ENCODE peak calls at places on chromosome 22, in six cellular contexts. D is body of pancreas, W is cardiac muscle cell, T is brain microvascular endothelial cell, B is tibial artery, V is psoas muscle. P is an unnamed sample.

GRCh38 chr22:30541979-30542810 is 4.3 kb downstream of the SEC14L6 start:
- DNase-seq in D (peak; percentile 49), W (peak; percentile 25), T (no peak), B (no peak), V (no peak), P (no peak)

GRCh38 chr22:31569126-31569525 is 72.8 kb downstream of the SFI1 start:
- DNase-seq in D (no peak), W (no peak), T (no peak), B (no peak), V (no peak), P (no peak)

GRCh38 chr22:17888855-17889254 is 114.6 kb upstream of the BID start:
- DNase-seq in D (no peak), W (peak; percentile 50), T (peak; percentile 16), B (no peak), V (no peak), P (no peak)

GRCh38 chr22:50518628-50519027 is 6.8 kb downstream of the SCO2 start:
- DNase-seq in D (no peak), W (no peak), T (no peak), B (no peak), V (no peak), P (no peak)

GRCh38 chr22:40265783-40266182 is 80.5 kb upstream of the ADSL start:
- DNase-seq in D (no peak), W (no peak), T (peak; percentile 6), B (no peak), V (no peak), P (no peak)

GRCh38 chr22:31451709-31452571 is 37.7 kb downstream of the EIF4ENIF1 start:
- DNase-seq in D (no peak), W (peak; percentile 69), T (peak; percentile 62), B (no peak), V (no peak), P (peak; percentile 31)

GRCh38 chr22:31082606-31083376 is 1.7 kb downstream of the SMTN start:
- DNase-seq in D (peak; percentile 75), W (peak; percentile 81), T (peak; percentile 70), B (peak; percentile 92), V (peak; percentile 67), P (no peak)

GRCh38 chr22:29346659-29347058 is 31.2 kb upstream of the RASL10A start:
- DNase-seq in D (no peak), W (no peak), T (no peak), B (no peak), V (no peak), P (no peak)

GRCh38 chr22:38267086-38267485 is 5.7 kb downstream of the TMEM184B start:
- DNase-seq in D (no peak), W (peak; percentile 71), T (no peak), B (no peak), V (no peak), P (no peak)

GRCh38 chr22:39518996-39519680 is 1.2 kb upstream of the ATF4 start:
- DNase-seq in D (no peak), W (peak; percentile 42), T (peak; percentile 52), B (no peak), V (no peak), P (no peak)

GRCh38 chr22:43168416-43169309 is 17.3 kb downstream of the TSPO start:
- DNase-seq in D (no peak), W (peak; percentile 80), T (peak; percentile 55), B (no peak), V (no peak), P (peak; percentile 29)
- TF ChIP-seq CTCF in D (no peak), W (no peak), T (no peak), B (no peak), V (no peak), P (no peak)

GRCh38 chr22:37229805-37230672 is 14.0 kb downstream of the RAC2 start:
- DNase-seq in D (peak; percentile 31), W (peak; percentile 38), T (peak; percentile 43), B (peak; percentile 67), V (no peak), P (peak; percentile 28)

GRCh38 chr22:37226087-37226486 is 13.8 kb upstream of the SSTR3 start:
- DNase-seq in D (no peak), W (no peak), T (no peak), B (no peak), V (no peak), P (no peak)

GRCh38 chr22:37226514-37226913 is 14.2 kb upstream of the SSTR3 start:
- DNase-seq in D (no peak), W (no peak), T (no peak), B (no peak), V (no peak), P (no peak)

GRCh38 chr22:37229012-37229804 is 14.9 kb downstream of the RAC2 start:
- DNase-seq in D (no peak), W (peak; percentile 92), T (peak; percentile 54), B (peak; percentile 54), V (no peak), P (peak; percentile 30)

DNA sequence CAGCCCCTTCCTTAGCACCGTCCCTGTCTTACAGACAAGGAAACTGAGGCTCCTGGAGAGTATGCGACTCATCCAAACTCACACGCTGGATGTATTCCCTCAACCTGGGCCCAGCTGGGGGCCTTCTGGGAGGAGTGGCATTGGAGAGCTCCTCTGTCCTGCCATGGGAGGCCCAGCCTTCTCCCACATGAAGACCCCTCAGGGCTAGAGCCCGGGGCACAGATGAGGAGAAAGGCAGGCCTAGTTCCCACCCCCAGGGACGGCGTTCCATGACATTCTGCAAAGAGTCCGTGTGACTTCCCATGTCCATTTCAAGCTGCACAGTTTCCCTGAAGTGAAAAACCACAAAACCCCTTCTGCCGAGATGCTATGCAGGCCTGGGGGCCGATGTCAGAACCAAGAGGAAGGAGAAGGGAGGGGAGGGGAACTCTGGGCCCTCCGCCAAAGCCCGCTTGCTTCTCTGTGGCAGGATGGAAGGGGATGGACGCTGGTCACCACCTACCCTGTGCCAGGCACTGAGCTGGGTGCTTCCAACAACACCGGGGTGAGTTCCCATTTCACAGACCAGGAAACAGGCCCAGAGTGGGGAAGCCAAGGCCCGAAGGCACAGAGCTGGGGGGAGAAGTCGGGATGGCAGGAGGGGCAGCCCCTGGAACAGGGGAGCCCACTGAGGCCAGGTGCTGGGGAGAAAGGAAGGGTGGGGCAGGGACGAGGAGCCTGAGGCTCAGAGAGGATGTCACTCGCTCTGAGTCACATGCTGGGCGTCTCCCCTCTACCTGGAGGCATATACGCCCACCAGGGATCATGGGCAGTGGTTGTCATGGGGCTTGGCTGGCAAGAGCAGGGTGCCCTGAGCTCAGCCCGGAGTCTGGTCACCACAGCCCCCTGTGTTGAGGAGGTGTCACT is 15.7 kb downstream of the RAC2 start:
- DNase-seq in D (peak; percentile 22), W (peak; percentile 83), T (no peak), B (no peak), V (no peak), P (no peak)
- H3K36me3 ChIP-seq in D (no peaks in the 10 kb centered on the region), W (no peaks in the 10 kb centered on the region), T (peaks cover 24% of the 10 kb centered on the region), B (no peaks in the 10 kb centered on the region), V (no peaks in the 10 kb centered on the region), P (no peaks in the 10 kb centered on the region)

GRCh38 chr22:37161442-37161841 is 11.7 kb upstream of the IL2RB start:
- DNase-seq in D (no peak), W (no peak), T (no peak), B (no peak), V (no peak), P (no peak)
- TF ChIP-seq CTCF in D (no peak), W (no peak), T (no peak), B (no peak), V (no peak), P (no peak)

GRCh38 chr22:24566899-24567511 is 11.2 kb downstream of the SNRPD3 start:
- DNase-seq in D (no peak), W (peak; percentile 18), T (no peak), B (no peak), V (no peak), P (no peak)

GRCh38 chr22:24567668-24568067 is 11.9 kb downstream of the SNRPD3 start:
- DNase-seq in D (no peak), W (no peak), T (no peak), B (no peak), V (no peak), P (no peak)

GRCh38 chr22:24563246-24563645 is 7.4 kb downstream of the SNRPD3 start:
- DNase-seq in D (no peak), W (no peak), T (no peak), B (no peak), V (no peak), P (no peak)

GRCh38 chr22:24564376-24565058 is 8.7 kb downstream of the SNRPD3 start:
- DNase-seq in D (no peak), W (peak; percentile 79), T (no peak), B (no peak), V (no peak), P (no peak)

GRCh38 chr22:24565077-24565476 is 9.3 kb downstream of the SNRPD3 start:
- DNase-seq in D (no peak), W (no peak), T (no peak), B (no peak), V (no peak), P (no peak)
- H3K36me3 ChIP-seq in D (no peaks in the 10 kb centered on the region), W (peaks cover 21% of the 10 kb centered on the region), T (peaks cover 37% of the 10 kb centered on the region), B (peaks cover 23% of the 10 kb centered on the region), V (peaks cover 5% of the 10 kb centered on the region), P (peaks cover 12% of the 10 kb centered on the region)

DNA sequence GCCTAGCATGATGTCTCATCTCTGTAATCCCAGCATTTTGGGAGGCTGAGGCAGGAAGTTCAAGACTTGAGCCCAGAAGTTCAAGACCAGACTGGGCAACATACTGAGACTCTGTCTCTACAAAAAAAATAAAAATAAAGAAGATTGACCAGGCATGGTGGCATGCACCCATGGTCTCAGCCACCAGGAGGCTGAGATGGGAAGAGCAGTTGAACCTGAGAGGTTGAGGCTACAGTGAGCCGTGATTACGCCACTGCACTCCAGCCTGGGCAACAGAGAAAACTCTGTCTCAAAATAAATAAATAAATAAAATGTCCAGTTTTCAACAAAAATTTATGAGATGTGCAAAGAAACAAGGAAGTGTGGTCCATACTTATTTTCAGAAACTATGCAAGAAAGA is 28.3 kb downstream of the EFCAB6 start:
- DNase-seq in D (no peak), W (peak; percentile 2), T (no peak), B (no peak), V (no peak), P (no peak)
- TF ChIP-seq CTCF in D (no peak), W (peak; percentile 14), T (peak; percentile 44), B (no peak), V (no peak), P (peak; percentile 11)

GRCh38 chr22:48616656-48617055 is 1211.0 kb downstream of the BRD1 start:
- DNase-seq in D (no peak), W (no peak), T (no peak), B (no peak), V (no peak), P (no peak)
- H3K36me3 ChIP-seq in D (no peaks in the 10 kb centered on the region), W (no peaks in the 10 kb centered on the region), T (no peaks in the 10 kb centered on the region), B (no peaks in the 10 kb centered on the region), V (no peaks in the 10 kb centered on the region), P (no peaks in the 10 kb centered on the region)

GRCh38 chr22:45552017-45552411 is 49.3 kb downstream of the FBLN1 start:
- DNase-seq in D (no peak), W (no peak), T (no peak), B (no peak), V (no peak), P (no peak)

GRCh38 chr22:45554861-45555260 is 52.2 kb downstream of the FBLN1 start:
- DNase-seq in D (no peak), W (no peak), T (no peak), B (no peak), V (no peak), P (no peak)

GRCh38 chr22:45552580-45553332 is 50.1 kb downstream of the FBLN1 start:
- DNase-seq in D (peak; percentile 41), W (peak; percentile 98), T (peak; percentile 78), B (peak; percentile 81), V (peak; percentile 59), P (peak; percentile 79)

GRCh38 chr22:45553333-45554039 is 50.8 kb downstream of the FBLN1 start:
- DNase-seq in D (peak; percentile 72), W (peak; percentile 90), T (peak; percentile 79), B (peak; percentile 96), V (peak; percentile 76), P (peak; percentile 54)

GRCh38 chr22:45554040-45554406 is 51.3 kb downstream of the FBLN1 start:
- DNase-seq in D (peak; percentile 27), W (no peak), T (no peak), B (no peak), V (no peak), P (no peak)
- TF ChIP-seq CTCF in D (no peak), W (no peak), T (no peak), B (no peak), V (peak; percentile 10), P (no peak)

P was measured in BJ.